ENCODE peak calls at places on chromosome 19, in ten cellular contexts. I, D, Q, T, B, K, W, Y, S and G are unnamed samples.

GRCh38 chr19:5622465-5623396 is at the start of the genes SAFB and SAFB2:
- DNase-seq in T (peak; percentile 95), B (peak; percentile 99), I (peak; percentile 99), K (peak; percentile 100), Q (peak; percentile 99), D (peak; percentile 95), S (peak; percentile 99), Y (peak; percentile 100), W (peak; percentile 100), G (peak; percentile 95)

GRCh38 chr19:33392341-33393285 is 19.1 kb downstream of the CEBPG start:
- DNase-seq in I (no peak), W (no peak), Y (no peak), T (no peak), D (no peak), B (no peak), K (no peak), S (no peak), Q (no peak), G (no peak)

GRCh38 chr19:6551607-6552450 is 21.0 kb downstream of the TNFSF9 start:
- DNase-seq in K (peak; percentile 37), D (peak; percentile 58), Y (peak; percentile 32), S (no peak), W (no peak), T (no peak), I (peak; percentile 40), B (no peak), Q (peak; percentile 32), G (no peak)

GRCh38 chr19:43743059-43743458 is 11.7 kb downstream of the SMG9 start:
- DNase-seq in Y (no peak), S (no peak), B (no peak), D (no peak), T (no peak), W (no peak), K (peak; percentile 43), Q (no peak), I (no peak), G (no peak)

GRCh38 chr19:57708641-57709354 is at the start of gene ZNF154:
- DNase-seq in Y (no peak), S (no peak), Q (peak; percentile 30), B (peak; percentile 56), I (no peak), T (no peak), K (peak; percentile 82), D (peak; percentile 53), W (peak; percentile 54), G (no peak)

GRCh38 chr19:1796395-1797142 is 15.5 kb downstream of the ATP8B3 start:
- DNase-seq in W (no peak), Y (no peak), B (no peak), T (no peak), K (no peak), D (no peak), Q (no peak), I (no peak), S (no peak), G (no peak)

GRCh38 chr19:48393196-48393558 is 291 bp upstream of the GRIN2D start:
- DNase-seq in D (no peak), I (no peak), W (no peak), Q (no peak), K (no peak), B (no peak), Y (no peak), T (no peak), S (no peak), G (no peak)

GRCh38 chr19:3838661-3839060 is 30.2 kb downstream of the ZFR2 start:
- DNase-seq in S (no peak), T (no peak), Q (no peak), Y (no peak), I (no peak), W (no peak), B (no peak), D (no peak), K (no peak), G (no peak)

GRCh38 chr19:11848594-11849263 is at the start of gene ZNF439:
- DNase-seq in Y (peak; percentile 34), B (peak; percentile 39), I (peak; percentile 82), D (peak; percentile 83), K (peak; percentile 96), T (peak; percentile 86), Q (peak; percentile 89), W (peak; percentile 12), S (peak; percentile 74), G (peak; percentile 68)

GRCh38 chr19:8451885-8452284 is 7.1 kb downstream of the HNRNPM start:
- DNase-seq in S (no peak), W (no peak), T (no peak), Y (no peak), D (no peak), I (no peak), B (peak; percentile 17), Q (no peak), K (peak; percentile 58), G (no peak)

GRCh38 chr19:43784981-43785808 is 4.4 kb upstream of the KCNN4 start:
- DNase-seq in Q (no peak), Y (peak; percentile 73), T (peak; percentile 88), B (peak; percentile 54), S (no peak), K (peak; percentile 74), I (no peak), W (peak; percentile 51), D (peak; percentile 73), G (peak; percentile 21)

GRCh38 chr19:13507053-13507611 is 853 bp upstream of the CACNA1A start:
- DNase-seq in B (no peak), D (no peak), T (no peak), Y (no peak), S (no peak), K (peak; percentile 38), I (no peak), Q (no peak), W (no peak), G (no peak)

GRCh38 chr19:9075064-9075964 is 11.5 kb upstream of the OR1M1 start:
- DNase-seq in I (no peak), Q (no peak), W (peak; percentile 75), D (no peak), Y (peak; percentile 69), T (peak; percentile 41), S (no peak), B (peak; percentile 23), K (peak; percentile 70), G (no peak)

GRCh38 chr19:1445932-1446712 is 3.8 kb upstream of the APC2 start:
- DNase-seq in K (peak; percentile 80), S (no peak), T (no peak), Q (no peak), B (no peak), Y (peak; percentile 59), D (no peak), W (no peak), I (no peak), G (no peak)

GRCh38 chr19:48868196-48868886 is at the start of gene PLEKHA4:
- DNase-seq in Y (no peak), Q (no peak), I (no peak), S (no peak), K (peak; percentile 90), D (no peak), B (peak; percentile 52), W (no peak), T (no peak), G (no peak)

GRCh38 chr19:56966225-56966696 is 125.7 kb upstream of the PEG3 start:
- DNase-seq in D (no peak), Q (no peak), B (no peak), T (no peak), S (no peak), Y (no peak), I (no peak), W (no peak), K (no peak), G (no peak)

GRCh38 chr19:39270091-39270871 is 2.1 kb downstream of the IFNL2 start:
- DNase-seq in I (no peak), Y (no peak), S (no peak), D (no peak), B (peak; percentile 4), T (no peak), K (no peak), Q (no peak), W (no peak), G (no peak)

GRCh38 chr19:35265126-35265995 is 3.4 kb upstream of the USF2 start:
- DNase-seq in Q (no peak), I (no peak), B (peak; percentile 15), S (no peak), T (no peak), K (no peak), Y (no peak), D (no peak), W (no peak), G (no peak)

GRCh38 chr19:18468930-18469244 is 31.0 kb upstream of the ISYNA1 start:
- DNase-seq in S (no peak), T (no peak), I (no peak), W (no peak), K (no peak), Y (no peak), B (no peak), Q (no peak), D (no peak), G (no peak)

GRCh38 chr19:47369923-47370625 is 21.0 kb downstream of the DHX34 start:
- DNase-seq in D (no peak), I (no peak), B (peak; percentile 73), T (no peak), Q (no peak), K (peak; percentile 84), Y (no peak), S (no peak), W (peak; percentile 32), G (no peak)

GRCh38 chr19:15137777-15138176 is 30.6 kb downstream of the SYDE1 start:
- DNase-seq in W (no peak), Y (no peak), B (peak; percentile 47), I (no peak), D (no peak), T (no peak), Q (no peak), K (no peak), S (no peak), G (no peak)

GRCh38 chr19:35545855-35546381 is 492 bp downstream of the TMEM147 start:
- DNase-seq in Q (peak; percentile 28), Y (peak; percentile 52), B (no peak), S (peak; percentile 20), K (peak; percentile 81), W (no peak), D (peak; percentile 38), T (no peak), I (peak; percentile 71), G (no peak)

GRCh38 chr19:32012886-32013635 is 332.3 kb upstream of the ZNF507 start:
- DNase-seq in Q (no peak), K (no peak), B (no peak), D (no peak), W (no peak), T (no peak), Y (no peak), I (no peak), S (no peak), G (no peak)

GRCh38 chr19:2309734-2310362 is 1.9 kb upstream of the LINGO3 start:
- DNase-seq in W (no peak), Y (peak; percentile 77), D (no peak), T (no peak), K (peak; percentile 36), B (no peak), Q (no peak), I (no peak), S (no peak), G (peak; percentile 41)

GRCh38 chr19:16915135-16915534 is 26.3 kb downstream of the F2RL3 start:
- DNase-seq in S (no peak), D (no peak), W (no peak), B (no peak), Y (no peak), T (no peak), I (no peak), Q (no peak), K (no peak), G (no peak)

GRCh38 chr19:29193116-29193515 is 19.8 kb downstream of the UQCRFS1 start:
- DNase-seq in S (no peak), I (no peak), Y (no peak), K (no peak), Q (no peak), D (no peak), T (no peak), W (no peak), B (no peak), G (no peak)

GRCh38 chr19:29538651-29539050 is 12.9 kb downstream of the VSTM2B start:
- DNase-seq in I (no peak), T (no peak), D (no peak), S (no peak), Q (no peak), Y (no peak), B (no peak), W (no peak), K (no peak), G (no peak)

GRCh38 chr19:10820173-10820572 is 15.8 kb downstream of the TMED1 start:
- DNase-seq in S (no peak), I (no peak), W (no peak), Y (no peak), T (no peak), B (no peak), Q (no peak), K (no peak), D (no peak), G (no peak)